ENCODE peak calls at places on chromosomes 4 and X, in five cellular contexts. D is HS-5, P is Peyer's patch, O is HEK293T, A is GM13976. M is an unnamed sample.

GRCh38 chrX:118839334-118839958 is 15.8 kb downstream of the ZCCHC12 start:
- DNase-seq in A (peak), O (peak), D (no peak), P (peak), M (peak)

GRCh38 chrX:134362560-134363089 is 97.3 kb upstream of the HPRT1 start:
- DNase-seq in P (no peak), O (no peak), D (no peak), A (no peak), M (peak)

GRCh38 chrX:71996826-71997225 is 86.2 kb downstream of the NHSL2 start:
- DNase-seq in A (no peak), D (no peak), P (no peak), O (no peak), M (no peak)

GRCh38 chrX:139204903-139205667 is 325.5 kb upstream of the F9 start:
- DNase-seq in P (no peak), A (peak), D (no peak), O (peak), M (peak)

GRCh38 chrX:118764122-118764521 is 36.7 kb downstream of the IL13RA1 start:
- DNase-seq in D (no peak), O (no peak), A (no peak), P (no peak), M (no peak)

GRCh38 chrX:5681159-5681558 is 547.5 kb downstream of the NLGN4X start:
- DNase-seq in D (no peak), A (no peak), P (no peak), O (peak), M (peak)

GRCh38 chr4:2925496-2925895 is 37.7 kb downstream of the NOP14 start:
- DNase-seq in P (peak), A (no peak), D (no peak), O (no peak), M (no peak)

GRCh38 chr4:4338632-4339031 is 48.3 kb upstream of the NSG1 start:
- DNase-seq in A (no peak), O (no peak), D (no peak), P (no peak), M (no peak)

GRCh38 chr4:81635128-81635527 is 163.4 kb upstream of the RASGEF1B start:
- DNase-seq in P (no peak), D (no peak), O (no peak), A (no peak), M (no peak)

GRCh38 chrX:9859711-9860555 is 73.7 kb downstream of the SHROOM2 start:
- DNase-seq in D (no peak), P (no peak), O (no peak), A (no peak), M (no peak)

GRCh38 chr4:72997409-72997808 is 72.1 kb downstream of the COX18 start:
- DNase-seq in O (no peak), D (no peak), A (no peak), P (no peak), M (no peak)

GRCh38 chr4:87525636-87526035 is 3.5 kb downstream of the SPARCL1 start:
- DNase-seq in D (no peak), A (no peak), O (no peak), P (no peak), M (no peak)

GRCh38 chrX:115940888-115941332 is 229.6 kb upstream of the AGTR2 start:
- DNase-seq in P (no peak), D (no peak), A (peak), O (peak), M (peak)

GRCh38 chrX:67104982-67105757 is 438.7 kb upstream of the AR start:
- DNase-seq in O (no peak), P (no peak), A (no peak), D (no peak), M (no peak)

GRCh38 chr4:151565583-151565982 is 156.6 kb downstream of the FHIP1A start:
- DNase-seq in P (no peak), D (no peak), O (no peak), A (no peak), M (no peak)

GRCh38 chrX:116897526-116897925 is 434.8 kb upstream of the CT83 start:
- DNase-seq in D (no peak), O (no peak), P (no peak), A (no peak), M (no peak)

GRCh38 chr4:55086561-55086960 is 38.8 kb downstream of the KDR start:
- DNase-seq in P (no peak), O (no peak), A (no peak), D (no peak), M (no peak)

GRCh38 chr4:3406431-3406830 is 35.3 kb upstream of the HGFAC start:
- DNase-seq in P (no peak), O (no peak), A (no peak), D (no peak), M (no peak)

GRCh38 chr4:14878681-14879080 is 123.6 kb upstream of the CPEB2 start:
- DNase-seq in P (no peak), A (no peak), O (no peak), D (no peak), M (no peak)

GRCh38 chr4:85968945-85969830 is 390.7 kb downstream of the MAPK10 start:
- DNase-seq in O (peak), A (peak), D (no peak), P (no peak), M (peak)

GRCh38 chr4:74428278-74428677 is 16.7 kb upstream of the AREG start:
- DNase-seq in A (no peak), D (no peak), O (no peak), P (no peak), M (no peak)

GRCh38 chr4:153486281-153487151 is 20.4 kb downstream of the TMEM131L start:
- DNase-seq in A (no peak), O (no peak), D (no peak), P (no peak), M (peak)

GRCh38 chr4:7750972-7751371 is 188.7 kb downstream of the AFAP1 start:
- DNase-seq in O (no peak), A (no peak), D (no peak), P (no peak), M (no peak)

GRCh38 chrX:154738013-154738738 is 12.7 kb downstream of the GAB3 start:
- DNase-seq in A (no peak), D (no peak), P (no peak), O (no peak), M (no peak)